ENCODE peak calls at places on chromosomes 11 and 22, in ten cellular contexts. C is lower leg skin; H is gastrocnemius medialis; S is CD8-positive, alpha-beta T cell; Z is GM13977; Y is cardiac muscle cell; Q is bronchial epithelial cell; N is lung; R is heart right ventricle; K is GM13976. T is an unnamed sample.
A peak's percentile ranks its signal among the peaks of the same experiment; 100 is the strongest.

GRCh38 chr11:65524010-65524746 is 705 bp upstream of the SCYL1 start:
- DNase-seq in C (no peak), H (peak; percentile 48), S (no peak), Z (no peak), Y (no peak), Q (peak; percentile 27), N (no peak), R (peak; percentile 58), K (peak; percentile 13), T (no peak)

GRCh38 chr11:60377737-60378136 is 595 bp upstream of the MS4A7 start:
- DNase-seq in C (peak; percentile 63), H (peak; percentile 53), S (no peak), Z (peak; percentile 39), Y (no peak), Q (no peak), N (peak; percentile 36), R (no peak), K (peak; percentile 58), T (no peak)

GRCh38 chr11:16924826-16925494 is 89.3 kb downstream of the PLEKHA7 start:
- DNase-seq in C (peak; percentile 34), H (peak; percentile 26), S (no peak), Z (peak; percentile 60), Y (peak; percentile 67), Q (peak; percentile 78), N (peak; percentile 70), R (peak; percentile 45), K (peak; percentile 65), T (peak; percentile 78)

GRCh38 chr11:113474362-113475159 is 637 bp downstream of the DRD2 start:
- DNase-seq in C (peak; percentile 54), H (peak; percentile 31), S (peak; percentile 47), Z (peak; percentile 70), Y (peak; percentile 96), Q (peak; percentile 64), N (peak; percentile 78), R (peak; percentile 69), K (peak; percentile 72), T (peak; percentile 93)

GRCh38 chr22:37284807-37285355 is 2.6 kb downstream of the CYTH4 start:
- DNase-seq in C (peak; percentile 56), H (peak; percentile 48), S (peak; percentile 61), Z (peak; percentile 76), Y (peak; percentile 39), Q (no peak), N (peak; percentile 67), R (peak; percentile 49), K (peak; percentile 76), T (no peak)

GRCh38 chr11:28072321-28072720 is 35.6 kb downstream of the KIF18A start:
- DNase-seq in C (no peak), H (no peak), S (no peak), Z (no peak), Y (no peak), Q (no peak), N (no peak), R (no peak), K (no peak), T (no peak)

GRCh38 chr11:68684385-68685356 is at the start of gene GAL:
- DNase-seq in C (no peak), H (no peak), S (no peak), Z (no peak), Y (peak; percentile 59), Q (no peak), N (no peak), R (no peak), K (no peak), T (no peak)

GRCh38 chr11:44927174-44927661 is 23.5 kb downstream of the TP53I11 start:
- DNase-seq in C (peak; percentile 46), H (peak; percentile 35), S (peak; percentile 59), Z (peak; percentile 73), Y (peak; percentile 86), Q (peak; percentile 41), N (peak; percentile 70), R (peak; percentile 64), K (peak; percentile 80), T (peak; percentile 81)

GRCh38 chr11:40797981-40798380 is 661.5 kb downstream of the LRRC4C start:
- DNase-seq in C (no peak), H (no peak), S (no peak), Z (no peak), Y (no peak), Q (peak; percentile 13), N (no peak), R (no peak), K (no peak), T (no peak)

GRCh38 chr22:27613099-27614089 is 188.2 kb downstream of the MN1 start:
- DNase-seq in C (no peak), H (no peak), S (no peak), Z (no peak), Y (no peak), Q (no peak), N (no peak), R (no peak), K (no peak), T (no peak)

GRCh38 chr11:121099885-121100284 is 1.2 kb upstream of the TECTA start:
- DNase-seq in C (no peak), H (no peak), S (no peak), Z (no peak), Y (no peak), Q (peak; percentile 19), N (no peak), R (no peak), K (no peak), T (no peak)

DNA sequence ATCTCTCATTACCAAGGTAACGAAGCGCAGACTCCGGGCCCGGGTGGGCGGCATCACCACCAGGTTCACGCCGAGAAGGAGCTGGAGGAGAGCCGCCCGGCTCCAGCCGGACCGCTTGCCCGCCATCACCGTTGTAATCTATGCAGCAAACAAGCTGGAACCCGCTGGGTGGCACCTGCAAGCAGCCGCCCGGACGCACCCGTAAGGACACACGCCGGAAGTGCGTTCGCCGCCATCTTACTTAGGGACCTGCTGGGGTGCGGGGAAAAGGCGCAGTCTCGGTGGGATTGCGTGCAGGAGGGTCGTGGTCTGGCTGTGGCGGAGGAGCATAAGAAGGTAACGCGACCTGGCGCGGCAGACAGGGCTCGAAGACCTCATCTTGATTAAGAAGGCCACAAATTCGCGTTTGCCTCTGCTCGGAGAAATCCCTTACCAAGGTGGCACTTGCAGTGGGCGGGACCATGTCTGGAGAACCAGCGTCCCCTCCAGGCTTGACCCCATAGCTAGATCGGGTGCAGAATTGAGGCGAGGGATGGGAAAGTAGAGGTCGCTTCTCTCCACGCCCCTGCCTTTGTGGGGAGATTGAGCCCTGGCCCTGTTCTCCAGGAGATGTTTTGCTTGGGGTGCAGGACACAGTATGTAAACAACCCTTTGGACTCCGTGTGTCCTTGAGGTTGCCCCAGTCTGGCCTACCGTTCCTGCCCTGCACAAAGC is at the start of gene ACP2:
- DNase-seq in C (peak; percentile 86), H (peak; percentile 88), S (peak; percentile 85), Z (peak; percentile 86), Y (peak; percentile 93), Q (peak; percentile 74), N (peak; percentile 89), R (peak; percentile 87), K (peak; percentile 91), T (peak; percentile 90)
- TF ChIP-seq CTCF in C (no peak), H (peak; percentile 36), S (no peak), Z (peak; percentile 55), Y (peak; percentile 26), Q (peak; percentile 23), N (no peak), R (no peak), K (peak; percentile 24), T (peak; percentile 33)

GRCh38 chr11:130449246-130449990 is 973 bp downstream of the ADAMTS15 start:
- DNase-seq in C (no peak), H (no peak), S (no peak), Z (no peak), Y (peak; percentile 52), Q (no peak), N (no peak), R (no peak), K (no peak), T (no peak)

GRCh38 chr11:130448039-130448415 is 418 bp upstream of the ADAMTS15 start:
- DNase-seq in C (no peak), H (no peak), S (no peak), Z (no peak), Y (no peak), Q (no peak), N (no peak), R (no peak), K (no peak), T (no peak)

GRCh38 chr11:130451261-130452019 is 3.0 kb downstream of the ADAMTS15 start:
- DNase-seq in C (no peak), H (peak; percentile 70), S (no peak), Z (no peak), Y (no peak), Q (no peak), N (no peak), R (peak; percentile 44), K (no peak), T (no peak)

GRCh38 chr11:130448416-130449068 is at the start of gene ADAMTS15:
- DNase-seq in C (peak; percentile 48), H (peak; percentile 70), S (no peak), Z (peak; percentile 69), Y (peak; percentile 97), Q (peak; percentile 72), N (peak; percentile 90), R (peak; percentile 91), K (peak; percentile 73), T (peak; percentile 89)

DNA sequence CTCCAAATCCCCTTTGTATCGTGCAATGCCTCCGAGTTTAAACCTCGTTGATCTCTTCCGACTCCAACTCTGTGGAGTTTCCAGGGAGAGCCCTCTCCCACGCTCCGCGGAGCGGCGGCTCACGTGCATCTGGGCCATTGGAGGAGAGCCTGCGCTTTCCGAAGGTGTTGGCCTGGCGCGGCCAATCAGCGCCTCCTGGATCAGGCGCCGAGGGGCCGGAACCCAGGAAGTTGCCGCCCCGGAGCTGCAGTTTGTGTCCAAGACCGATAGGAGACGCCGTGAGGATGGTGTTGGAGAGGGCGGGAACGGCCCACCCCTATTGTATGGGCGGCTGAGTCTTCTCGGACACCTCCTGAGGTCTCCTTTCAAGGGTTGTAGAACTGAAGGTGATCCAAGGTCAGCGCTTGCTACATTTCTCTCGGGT is 1.6 kb downstream of the ADAMTS15 start:
- DNase-seq in C (peak; percentile 34), H (peak; percentile 78), S (no peak), Z (no peak), Y (peak; percentile 95), Q (no peak), N (peak; percentile 77), R (peak; percentile 87), K (no peak), T (peak; percentile 83)
- TF ChIP-seq CTCF in C (no peak), H (peak; percentile 52), S (no peak), Z (no peak), Y (peak; percentile 76), Q (peak; percentile 43), N (no peak), R (peak; percentile 70), K (no peak), T (peak; percentile 72)

DNA sequence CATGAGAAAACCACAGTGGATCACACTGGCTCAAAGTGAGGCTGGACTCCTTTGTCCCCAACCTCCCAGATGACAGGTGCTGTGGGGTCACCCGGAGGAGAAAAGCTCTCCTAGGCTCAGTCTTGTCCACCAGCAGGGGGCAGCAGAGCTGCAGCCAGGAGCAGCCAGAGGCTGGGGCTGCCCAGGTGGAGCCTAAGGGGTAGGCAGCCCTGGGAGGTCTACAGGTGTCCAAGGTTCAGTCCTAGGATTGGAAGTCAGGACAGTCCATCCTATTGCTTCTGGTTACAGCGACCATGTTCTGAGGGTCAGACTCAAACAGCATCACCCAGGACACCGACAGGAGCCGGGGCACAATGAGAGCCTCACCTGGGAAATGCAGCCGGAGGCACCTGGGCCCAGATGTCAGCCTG is 77.6 kb upstream of the IGLL5 start:
- DNase-seq in C (no peak), H (no peak), S (peak; percentile 67), Z (peak; percentile 19), Y (no peak), Q (no peak), N (peak; percentile 28), R (peak; percentile 40), K (peak; percentile 57), T (peak; percentile 71)
- TF ChIP-seq CTCF in C (no peak), H (peak; percentile 46), S (peak; percentile 64), Z (peak; percentile 32), Y (peak; percentile 72), Q (no peak), N (no peak), R (peak; percentile 71), K (peak; percentile 70), T (peak; percentile 84)

GRCh38 chr11:26741036-26741435 is 19.2 kb upstream of the SLC5A12 start:
- DNase-seq in C (no peak), H (no peak), S (no peak), Z (no peak), Y (no peak), Q (no peak), N (no peak), R (no peak), K (no peak), T (no peak)
- TF ChIP-seq CTCF in C (no peak), H (no peak), S (no peak), Z (no peak), Y (no peak), Q (no peak), N (no peak), R (no peak), K (no peak), T (no peak)

T was measured in type B pancreatic cell.